ENCODE peak calls at places on chromosome 5, in six cellular contexts. C is OCI-LY7; D is dorsolateral prefrontal cortex; J is CD4-positive, alpha-beta T cell; W is prostate gland; K is astrocyte of the spinal cord. I is an unnamed sample.

GRCh38 chr5:81748556-81748955 is 2.3 kb downstream of the SSBP2 start:
- DNase-seq in C (peak; percentile 33), D (no peak), J (no peak), W (no peak), K (no peak), I (no peak)

GRCh38 chr5:167777746-167778145 is 513.7 kb upstream of the WWC1 start:
- DNase-seq in C (no peak), D (no peak), J (no peak), W (no peak), K (peak; percentile 23), I (no peak)

GRCh38 chr5:39100851-39101396 is 26.7 kb upstream of the RICTOR start:
- DNase-seq in C (no peak), D (no peak), J (no peak), W (no peak), K (peak; percentile 92), I (no peak)

GRCh38 chr5:137145726-137146125 is 353.4 kb downstream of the SPOCK1 start:
- DNase-seq in C (no peak), D (no peak), J (no peak), W (no peak), K (no peak), I (no peak)

GRCh38 chr5:148457183-148457620 is 73.4 kb downstream of the FBXO38 start:
- DNase-seq in C (peak; percentile 57), D (no peak), J (no peak), W (no peak), K (no peak), I (no peak)

GRCh38 chr5:136191304-136192014 is 1.5 kb downstream of the SMIM32 start:
- DNase-seq in C (no peak), D (no peak), J (no peak), W (no peak), K (no peak), I (no peak)

GRCh38 chr5:132499440-132500243 is 9.1 kb upstream of the IRF1 start:
- DNase-seq in C (no peak), D (no peak), J (no peak), W (peak; percentile 3), K (no peak), I (no peak)

GRCh38 chr5:133252133-133252480 is 200.3 kb downstream of the HSPA4 start:
- DNase-seq in C (no peak), D (no peak), J (no peak), W (no peak), K (no peak), I (no peak)

GRCh38 chr5:7850533-7851239 is at the start of gene CFAP90:
- DNase-seq in C (no peak), D (peak; percentile 12), J (peak; percentile 63), W (peak; percentile 62), K (peak; percentile 41), I (no peak)

GRCh38 chr5:172861461-172861860 is 27.4 kb downstream of the ERGIC1 start:
- DNase-seq in C (no peak), D (no peak), J (no peak), W (no peak), K (no peak), I (no peak)

GRCh38 chr5:78076351-78076750 is 218.1 kb downstream of the AP3B1 start:
- DNase-seq in C (no peak), D (no peak), J (no peak), W (no peak), K (no peak), I (no peak)

GRCh38 chr5:141532726-141533125 is 43.8 kb downstream of the PCDHGC5 start:
- DNase-seq in C (no peak), D (no peak), J (no peak), W (no peak), K (no peak), I (no peak)

GRCh38 chr5:62920856-62921255 is 342.2 kb downstream of the LRRC70 start:
- DNase-seq in C (no peak), D (no peak), J (no peak), W (no peak), K (no peak), I (no peak)

GRCh38 chr5:71738962-71739361 is 19.9 kb downstream of the CARTPT start:
- DNase-seq in C (no peak), D (no peak), J (no peak), W (no peak), K (no peak), I (no peak)

GRCh38 chr5:144405986-144406385 is 235.3 kb downstream of the KCTD16 start:
- DNase-seq in C (no peak), D (no peak), J (no peak), W (no peak), K (no peak), I (no peak)

GRCh38 chr5:134541736-134542376 is 16.4 kb downstream of the JADE2 start:
- DNase-seq in C (no peak), D (no peak), J (no peak), W (no peak), K (peak; percentile 46), I (no peak)

GRCh38 chr5:4857761-4858160 is 282.4 kb upstream of the ADAMTS16 start:
- DNase-seq in C (no peak), D (no peak), J (no peak), W (no peak), K (no peak), I (no peak)

GRCh38 chr5:94524841-94525697 is 93.3 kb downstream of the KIAA0825 start:
- DNase-seq in C (peak; percentile 70), D (peak; percentile 25), J (no peak), W (peak; percentile 7), K (peak; percentile 49), I (no peak)

GRCh38 chr5:171242521-171242920 is 66.5 kb upstream of the TLX3 start:
- DNase-seq in C (no peak), D (no peak), J (no peak), W (no peak), K (no peak), I (no peak)

GRCh38 chr5:67395790-67396418 is 199.3 kb upstream of the CD180 start:
- DNase-seq in C (no peak), D (no peak), J (no peak), W (no peak), K (no peak), I (no peak)
- TF ChIP-seq CTCF in C (no peak), D (peak; percentile 21), J (no peak), W (no peak), K (no peak), I (no peak)

DNA sequence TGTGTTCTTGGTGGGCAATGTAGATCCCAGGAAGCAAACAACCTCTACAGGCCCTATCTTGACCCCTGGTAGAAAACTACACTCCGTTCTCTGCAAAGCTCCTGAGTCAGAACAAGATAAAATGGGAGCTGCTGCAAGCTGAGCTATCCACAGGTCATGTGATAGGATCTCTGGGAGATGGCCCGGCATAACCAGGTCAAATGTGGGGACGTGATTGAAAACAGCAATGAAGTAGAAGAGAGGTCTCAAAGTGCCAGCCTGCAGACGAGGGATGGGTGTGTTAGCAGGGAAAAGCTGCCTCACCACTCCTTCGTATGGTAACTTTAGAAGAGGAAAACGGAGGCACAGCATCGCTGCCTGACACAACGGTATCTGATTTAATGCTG is 25.0 kb downstream of the NRG2 start:
- DNase-seq in C (no peak), D (peak; percentile 24), J (no peak), W (no peak), K (no peak), I (no peak)
- TF ChIP-seq CTCF in C (no peak), D (no peak), J (no peak), W (no peak), K (no peak), I (no peak)

GRCh38 chr5:54545796-54546195 is 28.2 kb downstream of the SNX18 start:
- DNase-seq in C (no peak), D (no peak), J (no peak), W (peak; percentile 74), K (no peak), I (no peak)
- TF ChIP-seq CTCF in C (no peak), D (no peak), J (no peak), W (no peak), K (no peak), I (no peak)

DNA sequence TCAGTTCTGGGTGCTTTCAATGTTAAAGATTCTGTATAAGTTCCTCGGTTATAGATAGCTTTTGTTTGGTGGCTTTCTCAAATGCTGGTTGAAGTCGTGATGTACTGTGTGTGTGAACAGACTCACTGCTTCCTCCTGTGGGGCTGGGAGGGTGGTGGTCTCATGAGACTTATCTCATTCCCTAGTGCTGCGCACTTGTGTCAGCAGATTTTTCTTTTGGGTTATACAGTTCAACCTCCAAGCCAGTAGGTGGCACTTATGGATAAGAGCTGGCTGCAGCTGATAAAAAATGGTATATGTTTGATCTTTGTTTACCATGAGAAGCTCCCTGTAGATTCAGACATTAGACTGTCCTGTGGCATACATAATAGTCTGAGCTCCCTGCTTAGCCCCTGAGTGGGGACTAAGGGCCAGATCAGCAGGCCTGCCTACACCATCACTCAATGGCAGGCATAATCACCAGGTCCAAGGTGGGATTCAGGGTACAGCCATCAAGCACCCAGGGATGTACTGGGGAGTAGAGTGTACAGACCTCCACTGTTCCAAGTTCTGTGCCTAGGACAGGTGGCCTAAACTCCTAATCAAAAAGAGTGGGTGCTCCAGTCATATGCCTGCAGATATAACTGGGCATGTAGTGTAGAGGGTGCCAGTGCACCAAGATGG is 174.2 kb downstream of the OXCT1 start:
- DNase-seq in C (peak; percentile 26), D (no peak), J (no peak), W (no peak), K (no peak), I (no peak)
- TF ChIP-seq CTCF in C (peak; percentile 71), D (no peak), J (no peak), W (no peak), K (peak; percentile 39), I (no peak)

GRCh38 chr5:180831139-180832080 is 28.8 kb upstream of the MGAT1 start:
- DNase-seq in C (peak; percentile 82), D (peak; percentile 87), J (peak; percentile 57), W (peak; percentile 88), K (peak; percentile 70), I (peak; percentile 76)
- TF ChIP-seq CTCF in C (peak; percentile 28), D (no peak), J (no peak), W (peak; percentile 20), K (peak; percentile 17), I (no peak)

GRCh38 chr5:107615173-107615856 is 55.4 kb downstream of the EFNA5 start:
- DNase-seq in C (no peak), D (no peak), J (no peak), W (no peak), K (no peak), I (no peak)
- TF ChIP-seq CTCF in C (no peak), D (no peak), J (no peak), W (no peak), K (no peak), I (no peak)